ENCODE peak calls at places on chromosome 7, in ten cellular contexts. I is tibial artery; M is RWPE1; Z is hepatocyte; E is stimulated activated CD4-positive, alpha-beta T cell treated with anti-CD3 and anti-CD28 coated beads, Interleukin-2, amount 100 ng/mL, for 4 hours; F is T-helper 1 cell; L is mammary epithelial cell; K is endodermal cell; H is PC-9; Y is heart left ventricle. X is an unnamed sample.

GRCh38 chr7:67937717-67938191 is 941.1 kb downstream of the TYW1 start:
- DNase-seq in I (no peak), M (peak), Z (peak), E (no peak), F (no peak), L (peak), K (no peak), H (peak), Y (no peak), X (peak)

GRCh38 chr7:20329389-20330175 is 1.1 kb upstream of the ITGB8 start:
- DNase-seq in I (peak), M (peak), Z (peak), E (no peak), F (no peak), L (peak), K (peak), H (peak), Y (peak), X (peak)

GRCh38 chr7:130944997-130945396 is 211.0 kb upstream of the KLF14 start:
- DNase-seq in I (no peak), M (no peak), Z (no peak), E (no peak), F (no peak), L (no peak), K (no peak), H (no peak), Y (no peak), X (no peak)

GRCh38 chr7:15920953-15921352 is 234.5 kb upstream of the MEOX2 start:
- DNase-seq in I (no peak), M (no peak), Z (no peak), E (no peak), F (no peak), L (no peak), K (no peak), H (no peak), Y (no peak), X (no peak)

GRCh38 chr7:142085428-142085827 is 26.1 kb upstream of the MGAM2 start:
- DNase-seq in I (no peak), M (no peak), Z (no peak), E (no peak), F (no peak), L (no peak), K (no peak), H (no peak), Y (no peak), X (no peak)

GRCh38 chr7:99248391-99249067 is 24.1 kb upstream of the MYH16 start:
- DNase-seq in I (no peak), M (no peak), Z (no peak), E (no peak), F (no peak), L (peak), K (no peak), H (no peak), Y (peak), X (no peak)

GRCh38 chr7:92763636-92764423 is 72.5 kb downstream of the CDK6 start:
- DNase-seq in I (no peak), M (peak), Z (peak), E (no peak), F (no peak), L (peak), K (peak), H (peak), Y (no peak), X (no peak)

GRCh38 chr7:100897111-100897608 is 1.5 kb upstream of the ACHE start:
- DNase-seq in I (no peak), M (no peak), Z (peak), E (peak), F (peak), L (no peak), K (peak), H (no peak), Y (peak), X (no peak)

GRCh38 chr7:25118048-25118753 is 6.9 kb downstream of the CYCS start:
- DNase-seq in I (no peak), M (no peak), Z (no peak), E (no peak), F (no peak), L (no peak), K (no peak), H (no peak), Y (no peak), X (no peak)

GRCh38 chr7:130667593-130668257 is 823 bp downstream of the COPG2 start:
- DNase-seq in I (no peak), M (no peak), Z (peak), E (no peak), F (no peak), L (no peak), K (no peak), H (no peak), Y (no peak), X (no peak)

GRCh38 chr7:43856996-43857395 is 12.3 kb downstream of the MRPS24 start:
- DNase-seq in I (no peak), M (no peak), Z (no peak), E (no peak), F (no peak), L (peak), K (no peak), H (no peak), Y (no peak), X (no peak)